ENCODE peak calls at places on chromosomes 6 and 20, in four cellular contexts. O is EH, R is sigmoid colon, F is substantia nigra. N is an unnamed sample.

GRCh38 chr6:11964729-11965128 is 47.4 kb upstream of the HIVEP1 start:
- DNase-seq in O (no peak), R (no peak), F (no peak), N (no peak)

GRCh38 chr20:33693741-33694645 is 7.8 kb upstream of the E2F1 start:
- DNase-seq in O (no peak), R (peak), F (peak), N (no peak)

GRCh38 chr6:122789862-122790739 is 1.0 kb downstream of the SMPDL3A start:
- DNase-seq in O (peak), R (no peak), F (peak), N (peak)

GRCh38 chr20:12963456-12963855 is 45.3 kb upstream of the SPTLC3 start:
- DNase-seq in O (no peak), R (no peak), F (no peak), N (no peak)

GRCh38 chr20:48595495-48596475 is 232.0 kb downstream of the PREX1 start:
- DNase-seq in O (no peak), R (peak), F (no peak), N (no peak)

GRCh38 chr6:23654745-23655144 is 471.3 kb upstream of the NRSN1 start:
- DNase-seq in O (no peak), R (no peak), F (no peak), N (no peak)

GRCh38 chr6:132961610-132962009 is 147.2 kb downstream of the RPS12 start:
- DNase-seq in O (no peak), R (no peak), F (no peak), N (no peak)

GRCh38 chr6:12890171-12890790 is 173.7 kb downstream of the PHACTR1 start:
- DNase-seq in O (no peak), R (no peak), F (no peak), N (no peak)

GRCh38 chr6:14921170-14921569 is 324.7 kb upstream of the JARID2 start:
- DNase-seq in O (no peak), R (peak), F (no peak), N (no peak)

GRCh38 chr6:85574932-85575598 is 18.6 kb downstream of the SNX14 start:
- DNase-seq in O (peak), R (no peak), F (no peak), N (no peak)

GRCh38 chr6:13581700-13582229 is 7.4 kb downstream of the SIRT5 start:
- DNase-seq in O (no peak), R (no peak), F (no peak), N (no peak)

GRCh38 chr6:37990762-37991525 is 171.4 kb downstream of the ZFAND3 start:
- DNase-seq in O (peak), R (no peak), F (no peak), N (no peak)

GRCh38 chr6:31204751-31205145 is 34.3 kb upstream of the POU5F1 start:
- DNase-seq in O (peak), R (no peak), F (no peak), N (no peak)

GRCh38 chr6:71190809-71191208 is 97.8 kb upstream of the OGFRL1 start:
- DNase-seq in O (peak), R (no peak), F (no peak), N (no peak)

GRCh38 chr6:150857062-150857905 is 8.2 kb upstream of the MTHFD1L start:
- DNase-seq in O (peak), R (no peak), F (no peak), N (no peak)

N was measured in activated T-helper 2 cell treated with anti-CD3 and anti-CD28 coated beads, Interferon-gamma antibody, Interleukin-2, Interleukin-4, amounts not matched to agents 10 μg/mL and 5 μg/mL and 100 μg/mL, durations not matched to agents 14 hours and 24 hours and 36 hours.